ENCODE peak calls at places on chromosomes 4 and X, in four cellular contexts. X, J, F and L are unnamed samples.

GRCh38 chr4:54855221-54855854 is 197.6 kb downstream of the KIT start:
- DNase-seq in X (no peak), F (no peak), J (no peak), L (no peak)

GRCh38 chr4:95537967-95538485 is 10.7 kb downstream of the UNC5C start:
- DNase-seq in X (no peak), J (no peak), F (no peak), L (no peak)

GRCh38 chrX:139559383-139560042 is 29.0 kb downstream of the F9 start:
- DNase-seq in X (no peak), J (peak), F (no peak), L (peak)

GRCh38 chr4:116101321-116101720 is 984.1 kb downstream of the TRAM1L1 start:
- DNase-seq in J (no peak), X (no peak), F (no peak), L (no peak)

GRCh38 chr4:79078339-79078738 is 139.1 kb upstream of the PAQR3 start:
- DNase-seq in J (no peak), F (no peak), X (peak), L (peak)

GRCh38 chr4:182370491-182370890 is 127.3 kb downstream of the TENM3 start:
- DNase-seq in F (no peak), J (no peak), X (no peak), L (no peak)

GRCh38 chr4:150164055-150164454 is 85.8 kb downstream of the DCLK2 start:
- DNase-seq in J (no peak), X (no peak), F (no peak), L (no peak)

GRCh38 chr4:73103799-73104503 is 34.4 kb upstream of the COX18 start:
- DNase-seq in F (no peak), X (no peak), J (no peak), L (no peak)

GRCh38 chrX:27598312-27598711 is 8.2 kb downstream of the DCAF8L2 start:
- DNase-seq in J (peak), X (no peak), F (no peak), L (no peak)

GRCh38 chrX:11438767-11439166 is 145.6 kb downstream of the AMELX start:
- DNase-seq in F (no peak), X (no peak), J (no peak), L (no peak)

GRCh38 chr4:106587558-106587957 is 219.0 kb upstream of the GIMD1 start:
- DNase-seq in J (no peak), F (no peak), X (no peak), L (no peak)

GRCh38 chr4:3469386-3470243 is 6.5 kb downstream of the DOK7 start:
- DNase-seq in X (peak), J (no peak), F (no peak), L (no peak)

GRCh38 chrX:28549839-28550238 is 37.4 kb upstream of the IL1RAPL1 start:
- DNase-seq in X (no peak), J (no peak), F (peak), L (no peak)

GRCh38 chr4:71468086-71468485 is 129.3 kb downstream of the SLC4A4 start:
- DNase-seq in X (no peak), J (no peak), F (no peak), L (no peak)

GRCh38 chrX:124462931-124463330 is 116.6 kb downstream of the SH2D1A start:
- DNase-seq in F (no peak), J (no peak), X (no peak), L (no peak)